ENCODE peak calls at places on chromosomes 4 and X, in seven cellular contexts. I is neural progenitor cell, M is H9, Z is neuronal stem cell, L is PC-3, C is SK-N-SH, A is IMR-90. R is an unnamed sample.

GRCh38 chrX:2690856-2691542 is at the start of gene CD99:
- DNase-seq in C (peak), Z (peak), M (peak), I (peak), L (peak), A (peak), R (peak)

GRCh38 chrX:103710609-103711008 is at the start of gene TMEM31:
- DNase-seq in I (no peak), L (no peak), Z (no peak), M (no peak), C (no peak), A (no peak), R (no peak)

GRCh38 chrX:40996886-40997530 is 88.2 kb upstream of the USP9X start:
- DNase-seq in M (peak), C (peak), A (peak), L (peak), Z (peak), I (peak), R (peak)

GRCh38 chr4:4306920-4307319 is 16.9 kb downstream of the ZBTB49 start:
- DNase-seq in I (no peak), Z (no peak), C (no peak), M (peak), A (no peak), L (no peak), R (no peak)

GRCh38 chrX:124216396-124217124 is 115.9 kb upstream of the TEX13D start:
- DNase-seq in I (peak), Z (no peak), M (peak), A (no peak), L (no peak), C (no peak), R (no peak)

GRCh38 chr4:145937990-145938611 is 522 bp downstream of the ZNF827 start:
- DNase-seq in L (peak), C (peak), Z (peak), A (peak), I (peak), M (no peak), R (peak)

GRCh38 chr4:13170131-13170530 is 314.0 kb downstream of the RAB28 start:
- DNase-seq in L (no peak), C (no peak), A (no peak), I (peak), M (no peak), Z (no peak), R (no peak)

GRCh38 chr4:148790691-148791090 is 348.5 kb upstream of the NR3C2 start:
- DNase-seq in M (no peak), I (no peak), L (peak), Z (no peak), C (no peak), A (peak), R (no peak)

GRCh38 chr4:8267077-8267476 is 2.5 kb upstream of the HTRA3 start:
- DNase-seq in A (peak), M (peak), L (peak), Z (peak), C (peak), I (peak), R (peak)

GRCh38 chrX:15349046-15349445 is 13.7 kb upstream of the PIGA start:
- DNase-seq in C (peak), L (peak), A (peak), Z (peak), I (peak), M (peak), R (peak)

GRCh38 chrX:114675365-114675764 is 91.5 kb downstream of the HTR2C start:
- DNase-seq in I (no peak), A (no peak), C (no peak), M (no peak), L (peak), Z (no peak), R (no peak)

GRCh38 chrX:49930046-49930445 is 7.7 kb downstream of the CLCN5 start:
- DNase-seq in I (no peak), A (peak), L (no peak), Z (no peak), M (no peak), C (no peak), R (peak)

GRCh38 chr4:132572210-132572609 is 576.9 kb upstream of the PCDH10 start:
- DNase-seq in I (no peak), L (no peak), C (no peak), M (no peak), Z (no peak), A (peak), R (peak)

GRCh38 chr4:153750197-153750817 is 9.5 kb downstream of the RNF175 start:
- DNase-seq in I (peak), M (peak), A (peak), Z (peak), L (peak), C (peak), R (peak)

GRCh38 chr4:153747406-153747805 is 12.4 kb downstream of the RNF175 start:
- DNase-seq in C (no peak), I (no peak), Z (no peak), A (no peak), L (no peak), M (no peak), R (no peak)

DNA sequence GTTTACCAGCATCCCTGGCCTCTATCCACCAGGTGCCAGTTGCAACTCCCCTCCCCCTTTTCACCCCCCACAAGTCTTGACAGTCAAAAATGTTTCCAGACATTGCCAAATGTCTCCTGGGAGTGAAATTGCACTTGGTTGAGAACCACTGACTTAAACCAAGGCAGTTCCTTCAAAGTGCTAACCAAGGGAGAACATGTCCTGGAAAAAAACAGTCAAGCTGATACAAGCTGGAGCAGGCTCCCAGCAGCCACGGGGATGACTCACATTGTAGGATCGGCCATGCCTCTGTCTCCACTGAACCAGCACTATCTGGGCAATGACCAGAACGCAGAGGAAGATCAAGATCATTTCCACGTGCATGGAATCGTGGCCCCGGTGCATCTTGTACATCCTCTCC is 11.4 kb downstream of the RNF175 start:
- DNase-seq in A (peak), C (peak), I (no peak), M (no peak), Z (no peak), L (peak), R (no peak)
- H2AFZ ChIP-seq in A (peak), C (no peak), I (no peak), M (no peak), Z (no peak), L (peak), R (no peak)

GRCh38 chr4:163612762-163613161 is 118.3 kb downstream of the TMA16 start:
- DNase-seq in C (no peak), M (no peak), L (no peak), A (no peak), I (no peak), Z (no peak), R (no peak)

GRCh38 chr4:163613375-163613774 is 118.9 kb downstream of the TMA16 start:
- DNase-seq in L (no peak), A (no peak), M (no peak), I (no peak), C (no peak), Z (no peak), R (no peak)

GRCh38 chr4:163610642-163611041 is 116.2 kb downstream of the TMA16 start:
- DNase-seq in I (peak), A (no peak), M (no peak), L (no peak), C (no peak), Z (no peak), R (no peak)

GRCh38 chr4:163611172-163611571 is 116.7 kb downstream of the TMA16 start:
- DNase-seq in Z (no peak), L (no peak), I (no peak), A (no peak), C (no peak), M (no peak), R (no peak)

DNA sequence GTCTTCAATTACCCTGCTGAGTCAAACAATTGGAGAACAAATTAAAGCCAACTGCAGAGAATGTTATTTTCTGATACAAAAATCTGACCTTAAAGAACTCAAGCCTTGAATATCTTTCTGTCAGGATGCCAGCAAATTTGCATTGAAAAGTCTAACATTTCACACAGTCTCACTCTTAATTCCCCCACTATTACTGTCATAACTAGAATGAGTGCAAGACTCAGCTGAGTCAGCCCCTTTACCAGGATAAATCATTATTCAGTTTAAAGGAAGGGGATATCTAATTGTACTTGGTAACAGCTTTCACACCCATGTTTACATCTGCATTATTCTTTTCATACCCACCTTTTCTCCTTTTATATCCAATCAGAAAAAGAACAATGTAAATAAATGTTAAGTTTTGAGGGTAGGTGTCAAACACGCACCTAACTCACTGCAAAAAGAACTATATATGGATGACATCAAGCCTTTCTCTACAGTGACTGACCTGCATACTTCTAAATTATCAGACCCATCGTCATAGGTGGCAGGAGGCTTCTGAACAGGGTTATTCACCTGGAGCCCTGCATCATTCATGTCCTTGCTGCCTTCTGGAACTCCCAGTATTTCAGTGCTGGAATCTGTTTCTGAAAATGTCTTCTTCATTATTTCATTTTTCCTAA is 117.4 kb downstream of the TMA16 start:
- DNase-seq in L (no peak), C (no peak), Z (no peak), A (no peak), I (no peak), M (no peak), R (no peak)
- H2AFZ ChIP-seq in L (no peak), C (no peak), Z (no peak), A (no peak), I (no peak), M (no peak), R (no peak)

DNA sequence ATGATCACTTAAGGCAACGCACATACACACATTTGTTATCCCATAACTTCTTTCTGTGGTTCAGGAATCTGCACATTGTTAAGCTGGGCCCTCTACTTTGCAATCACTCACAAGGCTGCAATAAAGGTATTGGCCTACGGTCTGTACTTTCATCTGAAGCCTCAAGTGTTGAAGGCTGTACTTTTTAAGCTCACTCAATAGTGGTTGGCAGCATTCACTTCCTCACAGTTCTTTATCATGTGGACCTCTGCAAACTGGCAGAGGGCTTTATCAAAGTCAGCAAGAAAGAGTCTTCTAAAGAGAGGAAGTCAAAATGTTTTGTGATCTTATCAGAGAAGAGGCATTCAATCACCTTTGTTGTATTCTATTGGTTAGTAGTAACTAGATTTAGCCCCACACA is 301.4 kb upstream of the EPHA5 start:
- DNase-seq in Z (no peak), L (no peak), C (no peak), M (no peak), A (no peak), I (no peak), R (no peak)
- H2AFZ ChIP-seq in Z (peak), L (no peak), C (no peak), M (no peak), A (no peak), I (peak), R (no peak)

GRCh38 chr4:32506067-32506466 is 1785.9 kb downstream of the PCDH7 start:
- DNase-seq in M (no peak), I (no peak), C (no peak), L (no peak), Z (no peak), A (no peak), R (no peak)
- H2AFZ ChIP-seq in M (no peak), I (no peak), C (no peak), L (no peak), Z (no peak), A (no peak), R (no peak)

GRCh38 chr4:24806206-24806990 is 11.0 kb downstream of the SOD3 start:
- DNase-seq in I (no peak), C (no peak), L (no peak), A (no peak), Z (no peak), M (no peak), R (no peak)
- H2AFZ ChIP-seq in I (no peak), C (no peak), L (no peak), A (no peak), Z (no peak), M (no peak), R (no peak)

DNA sequence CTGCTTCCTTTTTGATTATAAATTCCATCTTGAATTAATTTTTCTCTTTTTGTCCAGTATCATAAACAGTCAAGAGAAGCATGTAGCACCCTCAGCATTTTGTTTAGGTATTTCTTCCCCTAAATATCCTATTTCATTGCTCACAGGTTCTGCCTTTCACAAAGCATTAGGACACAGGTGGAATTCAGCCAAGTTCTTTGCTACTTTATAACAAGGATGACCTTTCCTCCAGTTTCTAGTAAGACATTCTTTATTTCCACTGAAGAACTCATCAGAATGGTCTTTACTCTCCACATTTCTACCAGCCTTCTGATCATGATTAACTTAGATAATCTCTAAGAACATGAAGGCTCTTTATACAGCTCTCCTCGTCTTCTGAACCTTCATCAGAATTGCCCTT is 7.4 kb downstream of the SLC9B1 start:
- DNase-seq in A (peak), Z (no peak), C (no peak), M (no peak), I (no peak), L (peak), R (no peak)
- H2AFZ ChIP-seq in A (no peak), Z (no peak), C (no peak), M (no peak), I (no peak), L (no peak), R (no peak)

DNA sequence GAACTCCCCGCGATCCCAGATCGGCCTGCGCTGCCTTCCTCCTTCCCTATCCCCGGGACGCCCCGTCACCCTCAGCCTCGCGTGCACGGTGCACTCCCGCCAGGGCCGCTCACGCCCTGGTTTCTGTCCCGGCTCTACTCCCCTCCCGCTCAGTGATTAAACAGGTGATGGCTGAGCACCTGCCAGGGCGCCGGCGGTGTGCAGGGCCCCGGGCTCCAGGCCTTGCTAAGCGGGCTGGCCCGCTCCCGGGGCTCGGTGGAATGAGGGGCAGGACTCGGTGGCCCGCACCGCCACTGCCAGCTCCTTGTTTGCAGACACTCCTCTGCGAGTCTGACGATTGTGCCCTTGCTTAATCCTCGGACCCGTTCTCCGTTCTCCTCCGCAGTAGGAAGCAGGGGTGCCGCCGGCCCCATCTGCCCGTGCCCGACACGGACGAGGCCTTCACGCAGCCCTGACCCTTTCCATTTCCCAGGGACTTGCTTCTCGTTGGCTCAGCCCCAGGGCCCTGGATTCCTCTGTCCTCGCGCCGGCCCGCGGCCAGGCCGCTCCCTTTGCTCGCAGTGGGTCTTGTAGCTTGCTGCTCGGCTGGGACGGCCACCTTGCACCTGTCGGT is 143.5 kb downstream of the TRIML1 start:
- DNase-seq in A (no peak), M (peak), Z (no peak), L (no peak), C (no peak), I (peak), R (no peak)
- H2AFZ ChIP-seq in A (peak), M (no peak), Z (peak), L (no peak), C (no peak), I (peak), R (no peak)

DNA sequence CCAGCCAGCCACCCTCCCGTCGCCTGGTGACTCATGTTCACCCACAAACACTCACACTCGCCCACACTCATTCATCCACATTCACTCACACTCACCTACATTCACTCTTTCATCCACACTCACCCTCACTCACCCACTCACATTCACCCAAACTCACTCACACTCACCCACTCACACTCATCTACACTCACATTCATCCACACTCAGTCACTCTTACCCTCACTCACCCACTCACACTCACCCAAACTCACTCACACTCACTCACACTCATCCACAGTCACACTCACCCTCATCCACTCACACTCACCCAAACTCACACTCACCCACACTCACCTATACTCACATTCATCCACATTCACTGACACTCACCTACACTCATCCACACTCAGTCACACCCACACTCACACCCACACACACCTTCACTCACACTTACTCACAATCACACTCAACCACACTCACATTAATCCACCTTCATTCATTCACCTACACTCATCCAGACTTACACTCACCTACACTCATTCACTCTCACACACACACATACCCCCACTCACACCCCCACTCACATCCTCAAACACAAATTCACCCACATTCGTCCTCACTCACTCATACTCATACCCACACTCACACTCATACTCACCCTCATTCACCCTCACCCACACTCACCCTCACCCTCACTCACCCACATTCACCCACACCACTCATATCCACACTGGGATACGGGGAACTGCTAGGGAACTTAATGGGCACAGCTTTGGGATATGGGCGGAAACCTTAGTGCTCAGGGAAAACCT is 2221.6 kb upstream of the AGA start:
- DNase-seq in M (no peak), L (no peak), C (no peak), Z (no peak), I (no peak), A (no peak), R (no peak)
- H2AFZ ChIP-seq in M (no peak), L (no peak), C (no peak), Z (no peak), I (no peak), A (peak), R (no peak)

GRCh38 chrX:23509256-23509655 is 158.0 kb upstream of the PRDX4 start:
- DNase-seq in Z (no peak), A (no peak), C (no peak), M (peak), I (no peak), L (no peak), R (no peak)
- H2AFZ ChIP-seq in Z (no peak), A (no peak), C (no peak), M (no peak), I (no peak), L (no peak), R (no peak)